ENCODE peak calls at places on chromosomes 7 and 10, in eight cellular contexts. Z is choroid plexus epithelial cell; U is frontal cortex; S is A549; A is stimulated activated CD8-positive, alpha-beta memory T cell treated with anti-CD3 and anti-CD28 coated beads, Interleukin-15, amount 100 ng/mL, for 4 hours; J is H54; X is Right ventricle myocardium superior; W is ELF-1. I is an unnamed sample.

GRCh38 chr10:119651514-119652327 is 541 bp downstream of the BAG3 start:
- DNase-seq in U (no peak), S (no peak), Z (no peak), A (no peak), W (no peak), J (no peak), X (peak), I (no peak)

GRCh38 chr7:22499044-22499443 is 944 bp downstream of the STEAP1B start:
- DNase-seq in W (no peak), S (no peak), X (no peak), Z (no peak), J (no peak), U (no peak), A (no peak), I (no peak)

GRCh38 chr7:322111-322671 is 32.2 kb downstream of the FOXL3 start:
- DNase-seq in W (peak), U (peak), J (peak), X (peak), A (peak), Z (peak), S (peak), I (peak)

GRCh38 chr10:84344560-84344959 is 16.2 kb downstream of the CCSER2 start:
- DNase-seq in W (no peak), U (no peak), S (no peak), A (no peak), J (no peak), X (no peak), Z (no peak), I (no peak)

GRCh38 chr10:34580214-34580613 is 234.9 kb downstream of the PARD3 start:
- DNase-seq in W (no peak), S (peak), Z (no peak), A (no peak), X (no peak), J (no peak), U (no peak), I (no peak)

GRCh38 chr7:22052221-22052639 is 106.5 kb upstream of the CDCA7L start:
- DNase-seq in A (no peak), Z (peak), U (no peak), J (no peak), X (no peak), W (peak), S (no peak), I (peak)

GRCh38 chr10:30059209-30060107 is at the start of gene JCAD:
- DNase-seq in A (no peak), W (no peak), J (peak), U (peak), S (peak), Z (peak), X (peak), I (peak)

GRCh38 chr10:16646474-16647059 is 124.9 kb upstream of the C1QL3 start:
- DNase-seq in X (no peak), A (no peak), Z (no peak), S (no peak), U (no peak), W (no peak), J (no peak), I (no peak)

GRCh38 chr10:76334306-76334705 is 902.9 kb downstream of the LRMDA start:
- DNase-seq in U (no peak), X (no peak), S (no peak), W (no peak), J (no peak), A (no peak), Z (no peak), I (no peak)

GRCh38 chr10:71431945-71432905 is 35.5 kb downstream of the CDH23 start:
- DNase-seq in X (no peak), J (no peak), S (peak), U (no peak), A (no peak), W (no peak), Z (no peak), I (no peak)

GRCh38 chr10:132206377-132206745 is 19.6 kb downstream of the DPYSL4 start:
- DNase-seq in U (no peak), W (no peak), S (no peak), X (peak), J (no peak), A (no peak), Z (no peak), I (no peak)

GRCh38 chr10:5360318-5360915 is 4.3 kb upstream of the UCN3 start:
- DNase-seq in J (no peak), S (peak), U (no peak), Z (no peak), A (no peak), X (no peak), W (no peak), I (no peak)

GRCh38 chr10:47256753-47257336 is 43.2 kb upstream of the GDF10 start:
- DNase-seq in U (no peak), S (peak), Z (no peak), A (no peak), X (no peak), J (no peak), W (no peak), I (no peak)

GRCh38 chr10:13674645-13675588 is 88.2 kb downstream of the PRPF18 start:
- DNase-seq in A (no peak), U (no peak), J (no peak), X (no peak), S (no peak), W (no peak), Z (no peak), I (no peak)

GRCh38 chr7:71625534-71625933 is 493.6 kb downstream of the GALNT17 start:
- DNase-seq in X (no peak), Z (no peak), S (no peak), W (peak), A (no peak), U (no peak), J (no peak), I (no peak)

GRCh38 chr10:15045380-15045779 is 1.6 kb downstream of the OLAH start:
- DNase-seq in Z (no peak), J (no peak), W (peak), U (no peak), X (no peak), S (no peak), A (no peak), I (no peak)

GRCh38 chr10:124944982-124945381 is 3.1 kb downstream of the ZRANB1 start:
- DNase-seq in W (no peak), A (no peak), S (no peak), Z (peak), J (no peak), X (no peak), U (no peak), I (no peak)

GRCh38 chr7:51256244-51256781 is 60.3 kb downstream of the COBL start:
- DNase-seq in J (no peak), U (peak), Z (no peak), W (no peak), A (no peak), S (no peak), X (no peak), I (no peak)

GRCh38 chr10:88089498-88089897 is 226.1 kb downstream of the PTEN start:
- DNase-seq in Z (no peak), X (no peak), W (no peak), U (no peak), J (no peak), A (no peak), S (no peak), I (peak)

GRCh38 chr7:30162622-30163124 is 27.9 kb downstream of the MTURN start:
- DNase-seq in U (no peak), J (peak), Z (peak), S (peak), W (no peak), X (no peak), A (no peak), I (peak)

GRCh38 chr7:70893422-70893821 is 238.5 kb upstream of the GALNT17 start:
- DNase-seq in A (no peak), Z (no peak), X (no peak), J (no peak), S (no peak), W (peak), U (no peak), I (no peak)

GRCh38 chr7:92696584-92696983 is 106.4 kb upstream of the FAM133B start:
- DNase-seq in S (no peak), X (no peak), Z (no peak), J (no peak), A (no peak), U (no peak), W (no peak), I (no peak)

GRCh38 chr7:128867842-128868623 is 5.4 kb downstream of the ATP6V1F start:
- DNase-seq in S (no peak), J (no peak), U (no peak), W (peak), X (no peak), A (no peak), Z (peak), I (peak)

GRCh38 chr10:6721964-6722615 is 142.0 kb upstream of the PRKCQ start:
- DNase-seq in S (peak), U (no peak), X (no peak), J (no peak), A (no peak), W (no peak), Z (peak), I (no peak)

GRCh38 chr10:133351408-133352318 is 4.5 kb downstream of the PRAP1 start:
- DNase-seq in S (no peak), X (peak), J (no peak), U (no peak), W (no peak), Z (no peak), A (no peak), I (no peak)

GRCh38 chr7:69698109-69698840 is 100.0 kb downstream of the AUTS2 start:
- DNase-seq in W (no peak), Z (no peak), A (no peak), S (no peak), J (no peak), X (no peak), U (no peak), I (no peak)

GRCh38 chr10:70481105-70481504 is 2.5 kb downstream of the PALD1 start:
- DNase-seq in W (no peak), Z (no peak), X (no peak), A (no peak), J (no peak), U (no peak), S (no peak), I (no peak)

GRCh38 chr7:35975851-35976454 is 175.1 kb downstream of the SEPTIN7 start:
- DNase-seq in S (peak), U (peak), J (peak), W (peak), Z (peak), X (no peak), A (no peak), I (peak)

GRCh38 chr10:117929321-117930067 is 117.2 kb downstream of the RAB11FIP2 start:
- DNase-seq in J (no peak), Z (no peak), W (peak), U (no peak), X (no peak), S (no peak), A (no peak), I (no peak)

GRCh38 chr7:29991937-29992336 is 2.3 kb upstream of the SCRN1 start:
- DNase-seq in U (no peak), A (no peak), S (no peak), Z (no peak), J (no peak), X (no peak), W (no peak), I (no peak)

GRCh38 chr10:73585223-73585784 is 5.8 kb downstream of the USP54 start:
- DNase-seq in W (no peak), J (no peak), X (no peak), Z (peak), S (no peak), A (no peak), U (no peak), I (no peak)

GRCh38 chr10:69407621-69408301 is 9.0 kb downstream of the TACR2 start:
- DNase-seq in A (no peak), U (no peak), S (peak), X (peak), Z (no peak), J (no peak), W (peak), I (no peak)